ENCODE peak calls at places on chromosomes 13 and 19, in six cellular contexts. F, O, L, E, W and B are unnamed samples.

GRCh38 chr13:52599853-52600603 is 42.2 kb upstream of the HNRNPA1L2 start:
- DNase-seq in F (peak; percentile 70), L (peak; percentile 36), W (peak; percentile 33), O (no peak), E (no peak), B (peak; percentile 11)

GRCh38 chr19:11887247-11887617 is 350 bp upstream of the ZNF69 start:
- DNase-seq in E (no peak), W (no peak), O (no peak), F (no peak), L (no peak), B (no peak)

GRCh38 chr19:6730153-6730804 is 7.1 kb downstream of the GPR108 start:
- DNase-seq in L (peak; percentile 97), O (peak; percentile 92), W (no peak), E (no peak), F (no peak), B (peak; percentile 82)

GRCh38 chr13:98529171-98529570 is 47.7 kb downstream of the STK24 start:
- DNase-seq in O (no peak), E (no peak), W (no peak), L (no peak), F (no peak), B (no peak)

GRCh38 chr19:1082165-1082927 is 12.8 kb downstream of the POLR2E start:
- DNase-seq in F (peak; percentile 76), O (peak; percentile 96), W (peak; percentile 28), E (peak; percentile 89), L (peak; percentile 96), B (peak; percentile 94)

GRCh38 chr19:12792048-12792852 is 964 bp downstream of the JUNB start:
- DNase-seq in O (peak; percentile 77), W (peak; percentile 45), F (peak; percentile 87), L (peak; percentile 78), E (no peak), B (peak; percentile 88)

GRCh38 chr19:48006762-48007161 is 12.3 kb downstream of the ELSPBP1 start:
- DNase-seq in F (no peak), W (no peak), O (no peak), L (no peak), E (no peak), B (peak; percentile 23)

GRCh38 chr13:59425211-59425721 is 738.5 kb downstream of the DIAPH3 start:
- DNase-seq in F (no peak), W (peak; percentile 74), O (no peak), E (no peak), L (no peak), B (no peak)

GRCh38 chr13:51786425-51787010 is 17.4 kb downstream of the DHRS12 start:
- DNase-seq in F (no peak), E (no peak), W (no peak), O (no peak), L (no peak), B (no peak)

GRCh38 chr19:51594774-51595109 is 23.7 kb downstream of the ZNF175 start:
- DNase-seq in F (no peak), O (no peak), E (no peak), L (no peak), W (no peak), B (no peak)

GRCh38 chr13:60329221-60329983 is 67.6 kb upstream of the TDRD3 start:
- DNase-seq in L (peak; percentile 42), F (no peak), O (peak; percentile 34), E (no peak), W (peak; percentile 19), B (peak; percentile 40)

GRCh38 chr19:9584073-9584833 is at the start of gene ZNF121:
- DNase-seq in E (peak; percentile 21), F (peak; percentile 92), L (peak; percentile 90), O (peak; percentile 85), W (peak; percentile 83), B (peak; percentile 91)

GRCh38 chr19:37484406-37485115 is 15.4 kb downstream of the ZNF570 start:
- DNase-seq in W (peak; percentile 6), F (no peak), L (no peak), O (no peak), E (no peak), B (no peak)

GRCh38 chr13:112579310-112579843 is 8.6 kb downstream of the TUBGCP3 start:
- DNase-seq in E (no peak), W (no peak), L (no peak), F (no peak), O (no peak), B (no peak)

GRCh38 chr13:73536865-73537264 is 478.1 kb downstream of the KLF5 start:
- DNase-seq in L (no peak), O (no peak), E (no peak), W (no peak), F (no peak), B (no peak)

GRCh38 chr19:33311326-33311682 is 9.0 kb upstream of the CEBPA start:
- DNase-seq in F (no peak), O (peak; percentile 68), E (no peak), W (no peak), L (peak; percentile 70), B (peak; percentile 30)
- TF ChIP-seq CTCF in F (no peak), O (peak; percentile 46), E (peak; percentile 79), W (no peak), L (peak; percentile 56), B (peak; percentile 47)

DNA sequence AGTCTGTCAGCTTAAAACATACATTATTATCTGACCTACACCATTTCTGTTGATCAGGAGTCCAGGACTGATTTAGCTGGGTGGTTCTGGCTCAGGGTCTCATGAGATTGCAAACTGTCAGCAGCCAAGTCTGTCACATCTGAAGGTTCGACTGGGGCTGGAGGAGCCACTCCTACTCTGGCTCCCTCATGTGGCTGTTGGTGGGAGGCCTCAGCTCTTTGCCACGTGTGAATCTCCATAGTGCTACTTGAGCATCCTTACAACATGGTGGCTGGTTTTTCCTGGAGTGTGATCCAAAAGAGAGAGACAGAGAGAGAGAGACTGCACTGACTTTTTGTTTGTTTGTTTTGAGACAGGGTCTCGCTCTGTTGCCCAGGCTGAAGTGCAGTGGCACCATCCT is 63.6 kb upstream of the NFIC start:
- DNase-seq in O (no peak), W (no peak), F (no peak), E (no peak), L (no peak), B (peak; percentile 23)
- TF ChIP-seq CTCF in O (no peak), W (peak; percentile 4), F (no peak), E (peak; percentile 16), L (no peak), B (no peak)

GRCh38 chr19:17511724-17512573 is 500 bp downstream of the PGLS start:
- DNase-seq in E (no peak), O (peak; percentile 85), F (peak; percentile 94), L (peak; percentile 85), W (peak; percentile 87), B (peak; percentile 96)
- TF ChIP-seq CTCF in E (peak; percentile 29), O (peak; percentile 10), F (peak; percentile 40), L (no peak), W (no peak), B (no peak)

GRCh38 chr13:55963934-55964333 is 1176.8 kb upstream of the PRR20A start:
- DNase-seq in W (no peak), F (no peak), L (no peak), O (no peak), E (no peak), B (no peak)

GRCh38 chr13:55967055-55967454 is 1173.7 kb upstream of the PRR20A start:
- DNase-seq in W (no peak), E (no peak), O (no peak), F (no peak), L (no peak), B (no peak)
- TF ChIP-seq CTCF in W (no peak), E (no peak), O (no peak), F (no peak), L (no peak), B (no peak)

GRCh38 chr13:42875448-42876269 is 94.3 kb downstream of the FAM216B start:
- DNase-seq in W (peak; percentile 60), O (no peak), E (no peak), L (no peak), F (no peak), B (no peak)
- TF ChIP-seq CTCF in W (peak; percentile 46), O (no peak), E (no peak), L (no peak), F (no peak), B (no peak)

GRCh38 chr13:92573467-92574057 is 653.0 kb upstream of the GPC6 start:
- DNase-seq in O (no peak), F (no peak), L (no peak), E (no peak), W (peak; percentile 9), B (no peak)
- TF ChIP-seq CTCF in O (no peak), F (no peak), L (no peak), E (no peak), W (peak; percentile 33), B (no peak)

GRCh38 chr19:5564930-5565329 is 2.8 kb downstream of the TINCR start:
- DNase-seq in O (no peak), E (no peak), L (no peak), W (no peak), F (no peak), B (no peak)

GRCh38 chr19:5563941-5564612 is 3.7 kb downstream of the TINCR start:
- DNase-seq in L (no peak), E (no peak), W (no peak), F (no peak), O (no peak), B (no peak)

GRCh38 chr19:5571777-5572176 is 4.0 kb upstream of the TINCR start:
- DNase-seq in L (no peak), F (no peak), O (no peak), E (no peak), W (no peak), B (no peak)

GRCh38 chr19:5567971-5568407 is 236 bp upstream of the TINCR start:
- DNase-seq in L (no peak), E (no peak), O (no peak), F (no peak), W (no peak), B (no peak)

DNA sequence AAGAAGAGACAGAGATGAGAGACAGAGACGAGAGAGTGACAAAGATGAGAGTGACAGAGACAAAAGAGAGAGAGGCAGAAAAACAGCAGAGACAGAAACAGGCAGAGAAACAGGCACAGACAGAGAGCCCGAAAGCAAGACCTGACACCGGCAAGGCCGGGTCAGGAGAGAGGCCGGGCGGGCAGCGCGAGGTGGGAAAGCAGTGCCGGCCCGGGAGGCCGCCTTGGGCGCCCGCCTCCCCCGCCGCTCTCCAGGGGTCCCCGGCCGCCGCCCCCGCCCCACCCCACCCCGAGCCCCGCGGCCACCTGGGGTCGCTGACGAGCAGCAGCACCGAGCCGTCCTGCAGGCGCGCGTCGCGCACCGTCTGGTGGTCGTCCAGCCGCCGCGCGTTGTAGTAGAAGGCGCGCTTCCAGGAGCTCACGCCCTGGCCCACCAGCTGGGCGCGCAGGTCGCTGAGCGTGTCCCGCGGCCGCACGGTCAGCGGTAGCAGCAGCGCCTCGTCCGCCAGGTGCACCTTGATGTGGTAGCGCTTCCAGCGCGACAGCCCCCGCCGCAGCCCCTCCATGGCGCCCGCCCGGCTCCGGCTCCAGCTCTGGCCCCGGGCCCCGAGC is at the start of gene TINCR:
- DNase-seq in E (no peak), O (no peak), W (no peak), L (no peak), F (no peak), B (no peak)
- TF ChIP-seq CTCF in E (peak; percentile 22), O (no peak), W (peak; percentile 2), L (no peak), F (no peak), B (peak; percentile 33)

DNA sequence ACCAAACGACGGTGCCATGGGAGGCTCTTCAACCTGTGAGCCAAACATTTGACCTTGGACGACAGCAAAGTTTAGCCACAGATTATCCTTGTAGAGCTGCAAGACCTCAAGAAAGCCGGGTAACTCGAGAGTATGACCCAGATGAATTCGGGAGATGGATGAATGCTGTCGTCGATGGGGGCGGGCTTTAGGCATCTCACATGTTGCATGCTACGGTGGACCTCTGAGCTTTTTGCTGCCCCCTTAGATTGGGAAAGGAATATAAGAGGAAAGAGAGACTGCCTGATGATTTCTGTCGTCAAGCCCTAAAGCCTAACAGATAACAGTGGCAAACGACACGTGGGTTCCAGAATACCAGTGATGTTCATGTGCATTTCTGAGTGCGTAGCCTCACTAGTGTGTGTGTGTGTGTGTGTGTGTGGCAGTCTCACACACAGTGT is 716 bp upstream of the ABCC4 start:
- DNase-seq in W (no peak), L (no peak), O (no peak), F (no peak), E (no peak), B (peak; percentile 51)
- TF ChIP-seq CTCF in W (peak; percentile 8), L (no peak), O (no peak), F (no peak), E (no peak), B (no peak)